ENCODE peak calls at places on chromosomes 1 and 21, in nine cellular contexts. Y is fibroblast of lung; F is CD4-positive, CD25-positive, alpha-beta regulatory T cell; K is right atrium auricular region; W is neuronal stem cell; R is tibial artery; T is sigmoid colon; O is ovary; D is uterus. B is an unnamed sample.

GRCh38 chr1:41936107-41936506 is 17.4 kb upstream of the HIVEP3 start:
- DNase-seq in Y (peak; percentile 34), F (no peak), K (no peak), W (no peak), R (no peak), T (no peak), O (no peak), D (no peak), B (no peak)

GRCh38 chr1:39082140-39082799 is 56.1 kb downstream of the NDUFS5 start:
- DNase-seq in Y (no peak), F (no peak), K (no peak), W (peak; percentile 29), R (no peak), T (no peak), O (no peak), D (no peak), B (no peak)

GRCh38 chr21:36464590-36464989 is 15.3 kb downstream of the CLDN14 start:
- DNase-seq in Y (no peak), F (no peak), K (no peak), W (no peak), R (no peak), T (no peak), O (no peak), D (no peak), B (no peak)

GRCh38 chr1:16903458-16903796 is 7.6 kb downstream of the RNU1-2 start:
- DNase-seq in Y (no peak), F (no peak), K (no peak), W (no peak), R (no peak), T (no peak), O (no peak), D (no peak), B (no peak)

GRCh38 chr1:118122234-118123004 is 62.6 kb downstream of the SPAG17 start:
- DNase-seq in Y (no peak), F (no peak), K (no peak), W (no peak), R (no peak), T (no peak), O (no peak), D (no peak), B (no peak)

GRCh38 chr1:153616144-153616884 is at the start of gene S100A14:
- DNase-seq in Y (no peak), F (no peak), K (no peak), W (no peak), R (no peak), T (no peak), O (no peak), D (no peak), B (no peak)

GRCh38 chr1:9825101-9826074 is 1.6 kb upstream of the CLSTN1 start:
- DNase-seq in Y (peak; percentile 46), F (no peak), K (peak; percentile 73), W (no peak), R (peak; percentile 85), T (peak; percentile 87), O (peak; percentile 72), D (peak; percentile 84), B (no peak)

GRCh38 chr1:218476385-218476784 is 131.2 kb downstream of the TGFB2 start:
- DNase-seq in Y (peak; percentile 66), F (no peak), K (no peak), W (no peak), R (no peak), T (no peak), O (no peak), D (no peak), B (no peak)

GRCh38 chr1:178644308-178645120 is 80.5 kb upstream of the RALGPS2 start:
- DNase-seq in Y (peak; percentile 71), F (no peak), K (no peak), W (no peak), R (no peak), T (no peak), O (no peak), D (peak; percentile 22), B (no peak)

GRCh38 chr1:215056584-215056983 is 26.0 kb upstream of the KCNK2 start:
- DNase-seq in Y (no peak), F (no peak), K (no peak), W (no peak), R (no peak), T (no peak), O (no peak), D (no peak), B (no peak)

GRCh38 chr21:45220714-45221113 is 67.0 kb downstream of the POFUT2 start:
- DNase-seq in Y (no peak), F (no peak), K (no peak), W (no peak), R (no peak), T (no peak), O (no peak), D (no peak), B (no peak)

GRCh38 chr1:7609311-7609994 is 161.6 kb upstream of the VAMP3 start:
- DNase-seq in Y (no peak), F (no peak), K (no peak), W (no peak), R (peak; percentile 43), T (peak; percentile 42), O (no peak), D (no peak), B (no peak)

GRCh38 chr21:16532841-16533240 is 803.1 kb downstream of the USP25 start:
- DNase-seq in Y (peak; percentile 73), F (no peak), K (no peak), W (no peak), R (no peak), T (no peak), O (no peak), D (no peak), B (no peak)

GRCh38 chr1:225612265-225612664 is 40.7 kb downstream of the ENAH start:
- DNase-seq in Y (peak; percentile 64), F (no peak), K (no peak), W (no peak), R (no peak), T (no peak), O (no peak), D (no peak), B (no peak)

GRCh38 chr1:104671684-104672353 is 922.1 kb downstream of the AMY1C start:
- DNase-seq in Y (no peak), F (no peak), K (no peak), W (no peak), R (no peak), T (no peak), O (no peak), D (no peak), B (no peak)

GRCh38 chr1:225973158-225973557 is 26.0 kb downstream of the SDE2 start:
- DNase-seq in Y (no peak), F (no peak), K (peak; percentile 18), W (no peak), R (no peak), T (peak; percentile 11), O (no peak), D (no peak), B (no peak)

GRCh38 chr21:46037338-46038325 is 56.1 kb downstream of the COL6A1 start:
- DNase-seq in Y (no peak), F (no peak), K (no peak), W (no peak), R (no peak), T (no peak), O (peak; percentile 56), D (no peak), B (no peak)

GRCh38 chr1:53680868-53681267 is 58.1 kb downstream of the GLIS1 start:
- DNase-seq in Y (no peak), F (no peak), K (no peak), W (no peak), R (no peak), T (no peak), O (no peak), D (no peak), B (no peak)

GRCh38 chr1:98827041-98827440 is 165.5 kb downstream of the SNX7 start:
- DNase-seq in Y (no peak), F (no peak), K (no peak), W (no peak), R (no peak), T (no peak), O (no peak), D (no peak), B (no peak)

GRCh38 chr1:44842763-44843655 is at the start of gene PTCH2:
- DNase-seq in Y (peak; percentile 66), F (no peak), K (no peak), W (peak; percentile 90), R (peak; percentile 86), T (peak; percentile 93), O (peak; percentile 91), D (peak; percentile 81), B (no peak)

GRCh38 chr1:31183927-31184554 is 55.6 kb downstream of the NKAIN1 start:
- DNase-seq in Y (peak; percentile 52), F (peak; percentile 21), K (no peak), W (peak; percentile 76), R (no peak), T (no peak), O (no peak), D (no peak), B (peak; percentile 73)

GRCh38 chr1:232943679-232944252 is 6.6 kb upstream of the NTPCR start:
- DNase-seq in Y (peak; percentile 19), F (no peak), K (no peak), W (no peak), R (no peak), T (no peak), O (no peak), D (no peak), B (no peak)

GRCh38 chr1:235442788-235443429 is 61.3 kb downstream of the B3GALNT2 start:
- DNase-seq in Y (peak; percentile 75), F (no peak), K (no peak), W (no peak), R (no peak), T (no peak), O (no peak), D (no peak), B (no peak)
- H3K36me3 ChIP-seq in Y (peaks cover 7% of the 10 kb centered on the region), F (peaks cover 59% of the 10 kb centered on the region), K (peaks cover 94% of the 10 kb centered on the region), W (peaks cover 24% of the 10 kb centered on the region), R (peaks cover 66% of the 10 kb centered on the region), T (peaks cover 16% of the 10 kb centered on the region), O (no peaks in the 10 kb centered on the region), D (no peaks in the 10 kb centered on the region), B (peaks cover 21% of the 10 kb centered on the region)

GRCh38 chr1:27301582-27302199 is 20.3 kb upstream of the TMEM222 start:
- DNase-seq in Y (no peak), F (no peak), K (no peak), W (no peak), R (peak; percentile 35), T (peak; percentile 57), O (no peak), D (no peak), B (no peak)
- H3K36me3 ChIP-seq in Y (peaks cover 6% of the 10 kb centered on the region), F (peaks cover 70% of the 10 kb centered on the region), K (peaks cover 66% of the 10 kb centered on the region), W (peaks cover 16% of the 10 kb centered on the region), R (peaks cover 44% of the 10 kb centered on the region), T (peaks cover 8% of the 10 kb centered on the region), O (no peaks in the 10 kb centered on the region), D (no peaks in the 10 kb centered on the region), B (no peaks in the 10 kb centered on the region)

DNA sequence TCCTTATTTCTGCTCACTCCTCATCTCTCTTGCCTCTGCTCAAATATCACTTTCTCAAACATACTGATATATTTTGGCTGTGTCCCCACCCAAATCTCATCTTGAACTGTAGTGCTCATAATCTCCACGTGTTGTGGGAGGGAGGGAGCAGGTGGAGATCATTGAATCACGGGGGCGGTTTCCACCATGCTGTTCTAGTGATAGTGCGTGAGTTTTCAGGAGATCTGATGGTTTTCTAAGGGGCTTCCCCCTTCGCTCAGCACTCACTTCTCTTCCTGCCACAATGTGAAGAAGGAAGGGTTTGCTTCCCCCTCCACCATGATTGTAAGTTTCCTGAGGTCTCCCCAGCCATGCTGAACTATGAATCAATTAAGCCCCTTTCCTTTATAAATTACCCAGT is 26.6 kb downstream of the ZBTB8OS start:
- DNase-seq in Y (no peak), F (no peak), K (no peak), W (no peak), R (no peak), T (no peak), O (no peak), D (no peak), B (no peak)
- H3K36me3 ChIP-seq in Y (no peaks in the 10 kb centered on the region), F (peaks cover 32% of the 10 kb centered on the region), K (peaks cover 14% of the 10 kb centered on the region), W (peaks cover 3% of the 10 kb centered on the region), R (peaks cover 16% of the 10 kb centered on the region), T (no peaks in the 10 kb centered on the region), O (no peaks in the 10 kb centered on the region), D (no peaks in the 10 kb centered on the region), B (peaks cover 2% of the 10 kb centered on the region)

GRCh38 chr21:32370971-32371766 is 21.6 kb downstream of the URB1 start:
- DNase-seq in Y (peak; percentile 54), F (no peak), K (no peak), W (no peak), R (no peak), T (no peak), O (no peak), D (no peak), B (no peak)
- H3K36me3 ChIP-seq in Y (peaks cover 21% of the 10 kb centered on the region), F (peaks cover 74% of the 10 kb centered on the region), K (peaks cover 43% of the 10 kb centered on the region), W (peaks cover 22% of the 10 kb centered on the region), R (peaks cover 36% of the 10 kb centered on the region), T (peaks cover 6% of the 10 kb centered on the region), O (no peaks in the 10 kb centered on the region), D (no peaks in the 10 kb centered on the region), B (peaks cover 21% of the 10 kb centered on the region)